ENCODE peak calls at places on chromosomes 7 and 10, in eight cellular contexts. N is HepG2, V is Panc1, T is GM23338, W is HCT116, D is GM12878, B is upper lobe of left lung, H is K562. Q is an unnamed sample.
A peak's percentile ranks its signal among the peaks of the same experiment; 100 is the strongest.

GRCh38 chr7:150858236-150859197 is 6.2 kb downstream of the AOC1 start:
- ATAC-seq in N (no peak), V (no peak), T (no peak), W (no peak), D (no peak), B (no peak), H (no peak), Q (no peak)

GRCh38 chr10:15361131-15361530 is 10.0 kb downstream of the FAM171A1 start:
- ATAC-seq in N (no peak), V (no peak), T (no peak), W (no peak), D (no peak), B (no peak), H (no peak), Q (no peak)

GRCh38 chr7:31955641-31956040 is 114.6 kb downstream of the PDE1C start:
- ATAC-seq in N (no peak), V (no peak), T (no peak), W (no peak), D (no peak), B (no peak), H (no peak), Q (no peak)

GRCh38 chr10:62062752-62063512 is 161.4 kb downstream of the ARID5B start:
- ATAC-seq in N (no peak), V (no peak), T (no peak), W (no peak), D (no peak), B (no peak), H (no peak), Q (no peak)

GRCh38 chr10:110372656-110373055 is 67.9 kb upstream of the SMNDC1 start:
- ATAC-seq in N (no peak), V (no peak), T (no peak), W (peak; percentile 71), D (no peak), B (no peak), H (no peak), Q (no peak)

GRCh38 chr7:76047811-76048667 is at the start of the genes MDH2 and STYXL1:
- ATAC-seq in N (peak; percentile 97), V (peak; percentile 99), T (peak; percentile 96), W (peak; percentile 95), D (peak; percentile 97), B (peak; percentile 97), H (peak; percentile 96), Q (peak; percentile 98)

GRCh38 chr7:107660381-107661080 is at the start of gene SLC26A4:
- ATAC-seq in N (peak; percentile 23), V (no peak), T (peak; percentile 20), W (no peak), D (peak; percentile 62), B (peak; percentile 28), H (peak; percentile 46), Q (peak; percentile 19)

GRCh38 chr7:100411101-100411500 is 17.4 kb downstream of the ZCWPW1 start:
- ATAC-seq in N (no peak), V (no peak), T (no peak), W (no peak), D (no peak), B (no peak), H (no peak), Q (no peak)

GRCh38 chr7:117172283-117172682 is 150.6 kb downstream of the WNT2 start:
- ATAC-seq in N (no peak), V (no peak), T (no peak), W (no peak), D (no peak), B (no peak), H (no peak), Q (no peak)

GRCh38 chr7:130381468-130382312 is 1.4 kb downstream of the CPA1 start:
- ATAC-seq in N (no peak), V (no peak), T (peak; percentile 93), W (peak; percentile 69), D (no peak), B (no peak), H (peak; percentile 88), Q (no peak)

GRCh38 chr7:69182596-69183467 is 415.4 kb upstream of the AUTS2 start:
- ATAC-seq in N (no peak), V (no peak), T (no peak), W (no peak), D (peak; percentile 47), B (no peak), H (no peak), Q (no peak)

GRCh38 chr7:69177326-69177897 is 420.9 kb upstream of the AUTS2 start:
- ATAC-seq in N (no peak), V (no peak), T (no peak), W (no peak), D (no peak), B (no peak), H (no peak), Q (peak; percentile 84)

GRCh38 chr7:69173341-69173740 is 424.9 kb upstream of the AUTS2 start:
- ATAC-seq in N (no peak), V (no peak), T (no peak), W (no peak), D (no peak), B (no peak), H (no peak), Q (no peak)

GRCh38 chr7:69180662-69181061 is 417.6 kb upstream of the AUTS2 start:
- ATAC-seq in N (no peak), V (no peak), T (no peak), W (no peak), D (no peak), B (no peak), H (no peak), Q (no peak)

GRCh38 chr7:69177941-69178494 is 420.3 kb upstream of the AUTS2 start:
- ATAC-seq in N (no peak), V (no peak), T (no peak), W (no peak), D (no peak), B (no peak), H (no peak), Q (peak; percentile 76)
- TF ChIP-seq POLR2AphosphoS5 in N (no peak), V (no peak), T (no peak), W (no peak), D (no peak), B (no peak), H (no peak), Q (peak; percentile 35)

GRCh38 chr10:124065382-124066155 is 27.8 kb downstream of the CHST15 start:
- ATAC-seq in N (no peak), V (no peak), T (peak; percentile 35), W (no peak), D (no peak), B (no peak), H (no peak), Q (no peak)

GRCh38 chr10:124062390-124062789 is 31.0 kb downstream of the CHST15 start:
- ATAC-seq in N (peak; percentile 77), V (no peak), T (no peak), W (no peak), D (no peak), B (no peak), H (no peak), Q (no peak)

GRCh38 chr10:124063736-124064135 is 29.7 kb downstream of the CHST15 start:
- ATAC-seq in N (peak; percentile 38), V (peak; percentile 90), T (no peak), W (no peak), D (peak; percentile 50), B (peak; percentile 65), H (no peak), Q (peak; percentile 64)

GRCh38 chr10:124064676-124065075 is 28.7 kb downstream of the CHST15 start:
- ATAC-seq in N (peak; percentile 10), V (no peak), T (no peak), W (no peak), D (peak; percentile 31), B (no peak), H (no peak), Q (no peak)

DNA sequence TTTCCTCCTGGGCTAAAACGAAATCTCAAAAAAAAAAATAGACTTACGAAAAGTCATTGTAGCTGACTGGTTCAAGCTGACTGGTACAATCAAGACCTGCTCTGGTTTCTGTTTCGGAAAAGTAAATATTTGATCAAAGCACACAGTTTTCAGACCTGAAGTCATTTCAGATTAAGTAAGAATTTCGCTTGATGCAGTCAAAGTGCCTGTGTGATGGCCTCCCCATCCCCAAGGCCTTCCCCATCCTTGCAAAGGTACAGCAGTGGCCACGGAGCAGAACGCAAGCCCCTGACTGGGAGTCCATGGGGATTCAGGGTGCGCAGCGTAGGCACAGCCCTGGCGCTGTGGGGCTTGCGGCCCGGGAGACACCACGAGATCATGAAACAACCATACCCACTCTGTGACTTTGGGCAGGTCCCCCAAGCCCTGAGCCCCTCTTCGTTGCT is 29.2 kb downstream of the CHST15 start:
- ATAC-seq in N (peak; percentile 74), V (peak; percentile 56), T (no peak), W (no peak), D (no peak), B (peak; percentile 9), H (no peak), Q (no peak)
- TF ChIP-seq POLR2AphosphoS5 in N (no peak), V (no peak), T (no peak), W (no peak), D (no peak), B (no peak), H (no peak), Q (no peak)

DNA sequence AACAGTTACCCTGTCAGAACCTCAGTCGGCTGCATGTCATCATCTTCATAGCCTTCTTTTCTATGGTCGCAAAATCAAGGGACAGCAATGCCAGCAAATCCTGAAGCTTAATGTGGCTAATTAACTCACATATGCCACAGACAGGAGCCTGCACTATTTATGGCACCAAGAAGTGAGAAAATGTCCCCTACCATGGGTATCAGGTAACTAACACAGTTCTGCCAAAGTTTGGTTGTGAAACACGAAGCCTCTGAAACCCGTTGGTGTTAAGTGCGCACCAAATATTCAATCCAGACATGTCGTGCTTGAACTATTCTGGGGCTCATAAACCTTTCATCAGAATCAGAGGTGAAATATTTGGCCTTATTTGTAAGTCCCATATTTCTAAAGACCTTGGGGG is 63.3 kb downstream of the EVX1 start:
- ATAC-seq in N (no peak), V (no peak), T (no peak), W (no peak), D (no peak), B (no peak), H (no peak), Q (no peak)
- TF ChIP-seq POLR2AphosphoS5 in N (no peak), V (no peak), T (no peak), W (no peak), D (no peak), B (no peak), H (no peak), Q (no peak)

DNA sequence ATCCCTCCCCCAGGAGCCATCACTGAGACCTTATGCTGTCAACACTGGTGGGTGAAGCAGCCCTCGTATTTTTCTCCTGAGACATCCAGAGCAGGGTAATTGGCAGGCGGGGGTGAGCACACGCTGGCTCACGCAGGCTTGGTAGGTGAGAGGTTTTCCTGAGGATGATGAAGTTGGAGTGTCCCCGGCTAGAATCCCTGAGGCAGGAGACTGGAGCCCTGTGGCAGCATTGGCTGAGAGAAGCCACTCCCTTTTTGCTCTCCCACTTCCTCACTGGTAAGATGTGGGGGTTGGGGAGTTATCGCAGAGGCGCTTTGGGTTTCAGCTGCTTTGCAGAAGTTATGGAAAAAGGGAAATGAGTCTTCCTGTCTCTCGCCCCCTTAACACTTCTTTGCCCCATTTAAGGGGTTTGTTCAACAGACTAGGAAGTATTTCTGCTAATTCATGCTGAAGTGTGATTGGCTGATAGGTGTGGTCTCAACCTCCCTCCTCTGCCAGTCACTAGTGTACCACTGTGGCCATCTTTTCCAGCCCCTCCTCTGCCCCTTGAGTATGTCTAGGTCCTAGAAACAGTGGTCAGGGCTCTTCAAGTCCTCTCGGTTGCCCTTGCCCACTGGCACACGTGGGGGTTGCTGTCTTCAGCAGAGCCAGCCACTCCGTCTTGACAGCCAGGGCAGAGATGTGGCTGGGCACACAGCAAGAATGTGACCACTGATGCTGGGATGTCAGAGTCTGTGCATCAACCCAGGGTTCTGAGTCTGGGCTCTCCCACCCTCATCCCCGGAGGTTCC is 5.7 kb downstream of the ARPC1B start:
- ATAC-seq in N (no peak), V (peak; percentile 15), T (peak; percentile 23), W (no peak), D (peak; percentile 73), B (peak; percentile 38), H (peak; percentile 80), Q (peak; percentile 16)
- TF ChIP-seq POLR2AphosphoS5 in N (no peak), V (peak; percentile 21), T (no peak), W (no peak), D (peak; percentile 89), B (peak; percentile 32), H (peak; percentile 54), Q (no peak)